ENCODE peak calls at places on chromosomes 16 and 17, in ten cellular contexts. D is HCEC 1CT, V is COR-L47, J is ACHN, I is GM19239, N is Calu3, X is aorta, Z is IMR-90, U is brain microvascular endothelial cell, T is T-helper 17 cell. Y is an unnamed sample.

GRCh38 chr17:46089389-46089965 is 90.4 kb downstream of the STH start:
- DNase-seq in D (no peak), V (no peak), J (no peak), I (no peak), N (no peak), X (no peak), Z (no peak), U (no peak), T (no peak), Y (no peak)

GRCh38 chr17:31493656-31494155 is 102.2 kb downstream of the RAB11FIP4 start:
- DNase-seq in D (no peak), V (no peak), J (no peak), I (no peak), N (no peak), X (no peak), Z (no peak), U (no peak), T (no peak), Y (no peak)

GRCh38 chr17:57819867-57820266 is 30.0 kb downstream of the MRPS23 start:
- DNase-seq in D (no peak), V (no peak), J (no peak), I (no peak), N (no peak), X (no peak), Z (no peak), U (no peak), T (no peak), Y (no peak)

GRCh38 chr17:60305141-60305540 is 86.8 kb downstream of the USP32 start:
- DNase-seq in D (no peak), V (no peak), J (no peak), I (no peak), N (peak; percentile 22), X (no peak), Z (no peak), U (no peak), T (no peak), Y (no peak)

GRCh38 chr17:18002171-18002570 is 29.5 kb downstream of the DRC3 start:
- DNase-seq in D (peak; percentile 52), V (no peak), J (no peak), I (no peak), N (no peak), X (no peak), Z (peak; percentile 28), U (no peak), T (no peak), Y (no peak)

GRCh38 chr16:9007177-9007794 is 43.6 kb upstream of the USP7 start:
- DNase-seq in D (peak; percentile 60), V (no peak), J (no peak), I (no peak), N (no peak), X (no peak), Z (peak; percentile 84), U (peak; percentile 43), T (no peak), Y (no peak)

GRCh38 chr17:64732336-64733006 is 70.4 kb upstream of the SMURF2 start:
- DNase-seq in D (peak; percentile 83), V (no peak), J (peak; percentile 89), I (no peak), N (no peak), X (no peak), Z (peak; percentile 81), U (peak; percentile 62), T (no peak), Y (peak; percentile 56)

GRCh38 chr16:2184962-2185361 is 11.4 kb downstream of the CASKIN1 start:
- DNase-seq in D (no peak), V (no peak), J (no peak), I (no peak), N (no peak), X (no peak), Z (no peak), U (no peak), T (no peak), Y (no peak)

GRCh38 chr17:16286947-16287562 is 66.2 kb downstream of the CENPV start:
- DNase-seq in D (peak; percentile 4), V (no peak), J (peak; percentile 82), I (peak; percentile 44), N (peak; percentile 17), X (no peak), Z (no peak), U (peak; percentile 56), T (no peak), Y (no peak)

GRCh38 chr17:79845601-79845949 is 6.3 kb upstream of the CBX4 start:
- DNase-seq in D (no peak), V (no peak), J (no peak), I (no peak), N (no peak), X (no peak), Z (no peak), U (no peak), T (no peak), Y (no peak)

GRCh38 chr16:84246679-84247077 is 6.9 kb upstream of the KCNG4 start:
- DNase-seq in D (no peak), V (no peak), J (no peak), I (no peak), N (no peak), X (no peak), Z (no peak), U (no peak), T (no peak), Y (no peak)

GRCh38 chr16:87812200-87812656 is 46.4 kb upstream of the KLHDC4 start:
- DNase-seq in D (no peak), V (peak; percentile 51), J (no peak), I (no peak), N (no peak), X (no peak), Z (no peak), U (no peak), T (no peak), Y (no peak)

GRCh38 chr17:17516315-17516930 is 20.2 kb upstream of the RASD1 start:
- DNase-seq in D (no peak), V (no peak), J (no peak), I (no peak), N (no peak), X (peak; percentile 21), Z (no peak), U (no peak), T (no peak), Y (no peak)

GRCh38 chr17:9329251-9329921 is 246.2 kb downstream of the STX8 start:
- DNase-seq in D (no peak), V (no peak), J (no peak), I (no peak), N (no peak), X (no peak), Z (no peak), U (no peak), T (no peak), Y (no peak)

GRCh38 chr17:82938486-82939212 is 98.8 kb upstream of the ZNF750 start:
- DNase-seq in D (no peak), V (no peak), J (peak; percentile 11), I (no peak), N (no peak), X (peak; percentile 15), Z (no peak), U (no peak), T (no peak), Y (peak; percentile 34)

GRCh38 chr17:81365601-81366585 is 29.4 kb upstream of the BAHCC1 start:
- DNase-seq in D (peak; percentile 54), V (peak; percentile 91), J (peak; percentile 59), I (no peak), N (peak; percentile 79), X (peak; percentile 73), Z (peak; percentile 81), U (no peak), T (no peak), Y (no peak)

GRCh38 chr17:47812146-47812920 is 9.3 kb downstream of the OSBPL7 start:
- DNase-seq in D (no peak), V (no peak), J (no peak), I (no peak), N (no peak), X (peak; percentile 26), Z (no peak), U (no peak), T (no peak), Y (peak; percentile 14)

GRCh38 chr16:14418795-14419225 is 211.2 kb downstream of the PARN start:
- DNase-seq in D (no peak), V (no peak), J (no peak), I (no peak), N (no peak), X (no peak), Z (no peak), U (no peak), T (no peak), Y (no peak)

GRCh38 chr17:39751016-39751543 is 13.3 kb downstream of the GRB7 start:
- DNase-seq in D (no peak), V (no peak), J (no peak), I (no peak), N (peak; percentile 89), X (no peak), Z (no peak), U (no peak), T (no peak), Y (no peak)

GRCh38 chr16:85821441-85821901 is 22.0 kb downstream of the COX4I1 start:
- DNase-seq in D (peak; percentile 80), V (peak; percentile 52), J (peak; percentile 79), I (peak; percentile 91), N (peak; percentile 90), X (peak; percentile 84), Z (peak; percentile 76), U (peak; percentile 59), T (peak; percentile 62), Y (peak; percentile 83)

GRCh38 chr17:40063915-40064531 is 1.3 kb downstream of the THRA start:
- DNase-seq in D (no peak), V (no peak), J (no peak), I (no peak), N (no peak), X (no peak), Z (no peak), U (no peak), T (no peak), Y (no peak)

GRCh38 chr17:79369532-79369931 is 241.3 kb downstream of the RBFOX3 start:
- DNase-seq in D (no peak), V (no peak), J (no peak), I (no peak), N (no peak), X (no peak), Z (no peak), U (no peak), T (no peak), Y (no peak)

GRCh38 chr16:11639925-11640899 is 28.0 kb upstream of the SNN start:
- DNase-seq in D (peak; percentile 99), V (no peak), J (peak; percentile 61), I (no peak), N (peak; percentile 87), X (peak; percentile 90), Z (peak; percentile 100), U (peak; percentile 97), T (no peak), Y (peak; percentile 78)

GRCh38 chr17:28727727-28728363 is 743 bp upstream of the NEK8 start:
- DNase-seq in D (peak; percentile 43), V (peak; percentile 53), J (peak; percentile 76), I (no peak), N (peak; percentile 74), X (peak; percentile 68), Z (peak; percentile 48), U (peak; percentile 35), T (peak; percentile 80), Y (peak; percentile 64)

GRCh38 chr16:68590201-68590994 is 51.3 kb downstream of the ZFP90 start:
- DNase-seq in D (no peak), V (no peak), J (peak; percentile 26), I (peak; percentile 32), N (peak; percentile 93), X (peak; percentile 50), Z (peak; percentile 7), U (peak; percentile 42), T (peak; percentile 62), Y (peak; percentile 74)

GRCh38 chr17:47615766-47616424 is 33.8 kb upstream of the KPNB1 start:
- DNase-seq in D (peak; percentile 42), V (peak; percentile 40), J (peak; percentile 68), I (peak; percentile 21), N (no peak), X (no peak), Z (peak; percentile 62), U (no peak), T (no peak), Y (no peak)

GRCh38 chr17:49260011-49260921 is 29.7 kb upstream of the PHOSPHO1 start:
- DNase-seq in D (peak; percentile 88), V (no peak), J (peak; percentile 85), I (peak; percentile 48), N (peak; percentile 61), X (peak; percentile 81), Z (peak; percentile 82), U (peak; percentile 79), T (peak; percentile 29), Y (peak; percentile 73)

GRCh38 chr16:21244798-21245197 is 11.3 kb downstream of the ANKS4B start:
- DNase-seq in D (no peak), V (no peak), J (no peak), I (no peak), N (no peak), X (no peak), Z (no peak), U (no peak), T (no peak), Y (no peak)

Y was measured in right lobe of liver.